ENCODE peak calls at places on chromosomes 16 and 17, in four cellular contexts. A, S, U and E are unnamed samples.

GRCh38 chr17:28728364-28729200 is at the start of gene NEK8:
- DNase-seq in S (peak; percentile 90), A (peak; percentile 94), U (peak; percentile 95), E (peak; percentile 89)

GRCh38 chr17:29299031-29299430 is 5.1 kb upstream of the NUFIP2 start:
- DNase-seq in S (no peak), A (no peak), U (no peak), E (no peak)

GRCh38 chr16:70715113-70715711 is 29.4 kb upstream of the MTSS2 start:
- DNase-seq in S (peak; percentile 98), A (no peak), U (peak; percentile 91), E (no peak)

GRCh38 chr17:45043268-45043681 is 8.2 kb downstream of the DCAKD start:
- DNase-seq in U (no peak), A (no peak), S (no peak), E (no peak)

GRCh38 chr17:49454050-49454449 is 39.4 kb upstream of the PHB1 start:
- DNase-seq in S (peak; percentile 29), A (no peak), U (no peak), E (peak; percentile 44)

GRCh38 chr17:4901648-4902344 is 1.1 kb downstream of the CHRNE start:
- DNase-seq in A (peak; percentile 52), U (no peak), S (no peak), E (no peak)

GRCh38 chr17:5942687-5943086 is 127.5 kb upstream of the WSCD1 start:
- DNase-seq in A (no peak), S (no peak), U (no peak), E (no peak)

GRCh38 chr17:28705074-28705659 is 6.5 kb downstream of the PROCA1 start:
- DNase-seq in S (no peak), A (no peak), U (no peak), E (no peak)

GRCh38 chr16:89268585-89268984 is 51.1 kb downstream of the ZNF778 start:
- DNase-seq in S (no peak), A (no peak), U (no peak), E (no peak)

GRCh38 chr16:12157510-12158093 is 181.1 kb downstream of the SNX29 start:
- DNase-seq in S (peak; percentile 67), U (no peak), A (no peak), E (no peak)

GRCh38 chr16:47716571-47716970 is 255.4 kb downstream of the PHKB start:
- DNase-seq in A (no peak), S (no peak), U (no peak), E (no peak)

GRCh38 chr17:75769536-75769935 is 4.5 kb upstream of the GALK1 start:
- DNase-seq in U (no peak), A (no peak), S (no peak), E (no peak)

GRCh38 chr17:32943647-32944191 is 15.8 kb downstream of the TMEM98 start:
- DNase-seq in S (peak; percentile 76), U (peak; percentile 77), A (no peak), E (no peak)

GRCh38 chr17:59372138-59372751 is 40.8 kb downstream of the YPEL2 start:
- DNase-seq in A (no peak), S (peak; percentile 54), U (peak; percentile 96), E (no peak)

GRCh38 chr16:50881331-50881830 is 139.5 kb downstream of the CYLD start:
- DNase-seq in A (peak; percentile 17), S (no peak), U (no peak), E (no peak)

GRCh38 chr16:89038811-89039735 is 54.6 kb upstream of the ACSF3 start:
- DNase-seq in U (no peak), S (no peak), A (no peak), E (no peak)

GRCh38 chr17:79980246-79981043 is 55.2 kb downstream of the TBC1D16 start:
- DNase-seq in A (peak; percentile 29), U (no peak), S (no peak), E (no peak)

GRCh38 chr16:67163164-67163902 is 1.2 kb upstream of the HSF4 start:
- DNase-seq in U (peak; percentile 49), S (peak; percentile 35), A (no peak), E (no peak)

GRCh38 chr17:48998557-48999440 is 1.6 kb downstream of the IGF2BP1 start:
- DNase-seq in A (peak; percentile 36), S (peak; percentile 59), U (peak; percentile 84), E (no peak)

GRCh38 chr16:716250-716607 is 1.3 kb downstream of the METRN start:
- DNase-seq in U (peak; percentile 44), A (peak; percentile 55), S (no peak), E (peak; percentile 84)

GRCh38 chr17:3590231-3590630 is 19.0 kb downstream of the TRPV1 start:
- DNase-seq in U (no peak), A (no peak), S (no peak), E (no peak)

GRCh38 chr17:7043195-7043543 is 723 bp downstream of the SLC16A11 start:
- DNase-seq in A (no peak), U (no peak), S (no peak), E (no peak)

GRCh38 chr16:89598199-89598598 is 15.2 kb upstream of the DPEP1 start:
- DNase-seq in U (peak; percentile 77), S (peak; percentile 43), A (no peak), E (no peak)

GRCh38 chr17:75289832-75290337 is 652 bp upstream of the SLC25A19 start:
- DNase-seq in S (peak; percentile 60), U (peak; percentile 72), A (no peak), E (no peak)

GRCh38 chr17:386145-386876 is 33.7 kb upstream of the RPH3AL start:
- DNase-seq in S (no peak), A (peak; percentile 86), U (peak; percentile 46), E (peak; percentile 77)

GRCh38 chr16:4679156-4679853 is 14.1 kb upstream of the NUDT16L1 start:
- DNase-seq in U (no peak), A (no peak), S (no peak), E (no peak)

GRCh38 chr17:234163-235047 is 53.0 kb upstream of the DOC2B start:
- DNase-seq in U (no peak), A (no peak), S (no peak), E (no peak)

GRCh38 chr16:88649924-88650748 is 717 bp downstream of the CYBA start:
- DNase-seq in A (peak; percentile 35), S (peak; percentile 8), U (peak; percentile 69), E (no peak)

GRCh38 chr17:45228121-45228941 is 6.6 kb downstream of the FMNL1 start:
- DNase-seq in A (peak; percentile 44), S (no peak), U (no peak), E (no peak)

GRCh38 chr16:46996952-46997458 is 23.5 kb upstream of the DNAJA2 start:
- DNase-seq in A (no peak), S (no peak), U (no peak), E (no peak)

GRCh38 chr17:56830726-56831363 is 2.9 kb downstream of the C17orf67 start:
- DNase-seq in S (no peak), A (no peak), U (no peak), E (no peak)

GRCh38 chr17:7043544-7044268 is at the start of gene SLC16A11:
- DNase-seq in A (no peak), U (no peak), S (peak; percentile 21), E (no peak)

GRCh38 chr17:66459811-66460270 is 157.4 kb downstream of the PRKCA start:
- DNase-seq in S (peak; percentile 99), A (no peak), U (peak; percentile 99), E (no peak)

GRCh38 chr16:10081201-10081940 is 100.9 kb downstream of the GRIN2A start:
- DNase-seq in S (no peak), U (no peak), A (no peak), E (peak; percentile 17)
- H4K91ac ChIP-seq in S (no peak overlapping the region), U (no peak overlapping the region), A (no peak overlapping the region), E (no peak overlapping the region)

GRCh38 chr17:38750312-38751121 is 2.0 kb upstream of the PSMB3 start:
- DNase-seq in U (peak; percentile 53), A (no peak), S (peak; percentile 22), E (peak; percentile 43)

GRCh38 chr17:38752119-38752929 is at the start of gene PSMB3:
- DNase-seq in S (peak; percentile 100), A (peak; percentile 100), U (peak; percentile 100), E (peak; percentile 97)

GRCh38 chr17:38751144-38751802 is 1.3 kb upstream of the PSMB3 start:
- DNase-seq in S (peak; percentile 21), U (no peak), A (no peak), E (peak; percentile 53)

GRCh38 chr17:38751803-38752118 is 780 bp upstream of the PSMB3 start:
- DNase-seq in U (peak; percentile 94), A (peak; percentile 87), S (peak; percentile 84), E (peak; percentile 92)

DNA sequence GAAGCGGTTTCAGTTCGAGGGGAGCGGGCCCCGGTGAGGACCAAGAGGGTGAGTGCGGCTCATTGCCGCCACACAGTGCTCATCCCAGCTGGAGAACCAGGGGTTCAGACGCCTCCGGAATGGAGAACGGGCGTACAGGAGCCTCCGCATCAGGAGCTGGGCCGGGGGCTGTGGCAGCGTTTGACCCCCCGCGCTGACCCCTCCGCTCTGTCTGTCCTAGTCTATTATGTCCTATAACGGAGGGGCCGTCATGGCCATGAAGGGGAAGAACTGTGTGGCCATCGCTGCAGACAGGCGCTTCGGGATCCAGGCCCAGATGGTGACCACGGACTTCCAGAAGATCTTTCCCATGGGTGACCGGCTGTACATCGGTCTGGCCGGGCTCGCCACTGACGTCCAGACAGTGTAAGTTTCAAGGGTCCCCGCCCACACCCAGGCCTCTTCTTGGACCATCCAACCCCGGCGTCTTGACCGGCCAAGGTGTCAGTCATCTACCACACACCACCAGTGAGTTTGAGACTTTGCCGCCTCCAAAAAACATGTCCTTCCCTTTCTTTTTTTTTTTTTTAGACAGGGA is 477 bp downstream of the PSMB3 start:
- DNase-seq in U (no peak), A (no peak), S (no peak), E (no peak)
- H4K91ac ChIP-seq in U (peak overlapping the region; percentile 87), A (no peak overlapping the region), S (peak overlapping the region; percentile 60), E (no peak overlapping the region)

DNA sequence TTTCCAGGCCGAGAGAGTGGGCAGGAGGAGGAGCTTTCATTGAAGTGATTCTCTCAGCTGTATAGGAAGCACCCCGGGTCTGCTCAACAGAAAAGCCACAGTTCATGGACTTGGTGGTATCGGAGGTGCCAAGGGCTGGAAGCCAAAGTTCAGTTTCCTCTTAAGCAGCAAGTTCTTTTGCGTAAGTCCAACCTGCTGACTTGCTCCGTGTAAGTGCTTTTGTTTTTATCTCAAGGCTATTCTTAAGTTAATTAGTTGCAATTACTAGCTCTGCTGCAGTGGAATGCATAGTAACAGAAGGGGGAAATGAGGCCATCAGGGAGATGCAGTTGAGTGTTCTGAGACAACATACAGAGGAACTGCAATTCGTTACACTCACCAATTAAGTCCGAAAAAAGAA is 44.6 kb downstream of the SMIM36 start:
- DNase-seq in S (no peak), A (peak; percentile 52), U (no peak), E (no peak)
- H4K91ac ChIP-seq in S (no peak overlapping the region), A (no peak overlapping the region), U (no peak overlapping the region), E (no peak overlapping the region)

GRCh38 chr16:87199901-87200300 is 117.3 kb downstream of the C16orf95 start:
- DNase-seq in U (no peak), S (no peak), A (no peak), E (no peak)
- H4K91ac ChIP-seq in U (peak overlapping the region; percentile 71), S (peak overlapping the region; percentile 72), A (no peak overlapping the region), E (peak overlapping the region; percentile 66)

GRCh38 chr17:36741019-36741902 is 139.9 kb downstream of the MRM1 start:
- DNase-seq in A (no peak), U (no peak), S (no peak), E (no peak)
- H4K91ac ChIP-seq in A (no peak overlapping the region), U (no peak overlapping the region), S (no peak overlapping the region), E (peak overlapping the region; percentile 18)